ENCODE peak calls at places on chromosome 6, in seven cellular contexts. C, R, I, G, T, S and X are unnamed samples.

GRCh38 chr6:34383171-34383631 is 9.3 kb downstream of the NUDT3 start:
- ATAC-seq in S (no peak), I (peak), R (no peak), C (no peak), T (no peak), G (no peak), X (no peak)

GRCh38 chr6:134123666-134124208 is 71.3 kb upstream of the SLC2A12 start:
- ATAC-seq in R (peak), G (peak), S (peak), C (peak), I (peak), T (peak), X (peak)

GRCh38 chr6:130882370-130882769 is 55.2 kb downstream of the SMLR1 start:
- ATAC-seq in C (no peak), S (no peak), T (no peak), R (no peak), I (peak), G (no peak), X (no peak)

GRCh38 chr6:31764239-31764638 is 1.8 kb downstream of the SAPCD1 start:
- ATAC-seq in T (no peak), C (no peak), G (no peak), S (no peak), I (no peak), R (no peak), X (no peak)

GRCh38 chr6:111230351-111231077 is 143.2 kb downstream of the SLC16A10 start:
- ATAC-seq in G (no peak), S (no peak), I (peak), T (no peak), C (peak), R (peak), X (no peak)

GRCh38 chr6:111113731-111114438 is 26.6 kb downstream of the SLC16A10 start:
- ATAC-seq in T (no peak), S (peak), C (peak), I (peak), G (no peak), R (peak), X (peak)

GRCh38 chr6:6689413-6690143 is 101.1 kb downstream of the LY86 start:
- ATAC-seq in S (no peak), I (peak), G (no peak), R (no peak), C (peak), T (no peak), X (no peak)

GRCh38 chr6:142294681-142295080 is 7.1 kb upstream of the ADGRG6 start:
- ATAC-seq in T (no peak), I (peak), S (no peak), C (no peak), G (no peak), R (no peak), X (no peak)

GRCh38 chr6:2850480-2851150 is 9.0 kb upstream of the SERPINB1 start:
- ATAC-seq in S (no peak), I (peak), C (no peak), R (peak), T (no peak), G (no peak), X (no peak)